ENCODE peak calls at places on chromosomes 2 and 18, in six cellular contexts. K, W, F, V, S and G are unnamed samples.

GRCh38 chr2:102098756-102099155 is 43.8 kb upstream of the IL1R1 start:
- DNase-seq in F (no peak), S (no peak), V (no peak), K (no peak), W (no peak), G (no peak)

GRCh38 chr2:11872247-11872947 is 126.0 kb downstream of the LPIN1 start:
- DNase-seq in K (peak), S (peak), V (no peak), F (no peak), W (no peak), G (no peak)

GRCh38 chr2:107303964-107304363 is 418.0 kb upstream of the ST6GAL2 start:
- DNase-seq in F (peak), W (no peak), K (peak), S (peak), V (no peak), G (no peak)

GRCh38 chr2:6863792-6864191 is 1.9 kb downstream of the CMPK2 start:
- DNase-seq in V (no peak), W (no peak), F (no peak), K (no peak), S (no peak), G (no peak)

GRCh38 chr2:26885651-26886329 is 37.9 kb downstream of the DPYSL5 start:
- DNase-seq in K (no peak), S (no peak), W (no peak), V (no peak), F (no peak), G (no peak)

GRCh38 chr2:75146903-75147332 is 52.4 kb downstream of the TACR1 start:
- DNase-seq in W (no peak), F (peak), V (no peak), S (peak), K (no peak), G (no peak)

GRCh38 chr2:172021955-172022354 is 22.2 kb downstream of the METAP1D start:
- DNase-seq in S (peak), K (peak), F (peak), W (no peak), V (no peak), G (no peak)

GRCh38 chr2:20421988-20422678 is 24.7 kb upstream of the RHOB start:
- DNase-seq in W (peak), S (peak), K (peak), F (peak), V (no peak), G (no peak)

GRCh38 chr2:72159611-72160010 is 11.9 kb upstream of the CYP26B1 start:
- DNase-seq in W (no peak), K (no peak), F (no peak), V (no peak), S (no peak), G (no peak)

GRCh38 chr2:27849558-27849957 is 40.6 kb downstream of the RBKS start:
- DNase-seq in F (peak), V (no peak), K (no peak), S (no peak), W (no peak), G (no peak)

GRCh38 chr18:934518-935123 is 29.9 kb downstream of the ADCYAP1 start:
- DNase-seq in W (no peak), F (no peak), V (no peak), K (no peak), S (no peak), G (no peak)

GRCh38 chr2:105671156-105671555 is 73.6 kb upstream of the NCK2 start:
- DNase-seq in V (no peak), W (no peak), F (peak), K (no peak), S (peak), G (no peak)

GRCh38 chr2:45637440-45637839 is 14.0 kb upstream of the PRKCE start:
- DNase-seq in S (no peak), V (no peak), K (peak), F (peak), W (no peak), G (no peak)

GRCh38 chr2:27621524-27621923 is 7.3 kb downstream of the CCDC121 start:
- DNase-seq in K (no peak), W (no peak), F (no peak), V (no peak), S (no peak), G (no peak)

GRCh38 chr2:173229086-173229485 is 125.6 kb upstream of the CDCA7 start:
- DNase-seq in W (no peak), S (no peak), V (no peak), F (peak), K (no peak), G (no peak)

GRCh38 chr2:96148410-96149217 is 3.4 kb upstream of the DUSP2 start:
- DNase-seq in F (peak), K (peak), W (peak), V (peak), S (peak), G (peak)

GRCh38 chr2:114821055-114821454 is 378.6 kb downstream of the DPP10 start:
- DNase-seq in F (no peak), W (no peak), V (no peak), K (no peak), S (no peak), G (no peak)

GRCh38 chr2:196967126-196967525 is 40.6 kb upstream of the PGAP1 start:
- DNase-seq in W (peak), K (peak), F (peak), V (no peak), S (peak), G (no peak)

GRCh38 chr18:58615150-58616132 is 13.4 kb downstream of the ALPK2 start:
- DNase-seq in V (no peak), W (no peak), S (no peak), F (no peak), K (no peak), G (peak)

GRCh38 chr2:109529532-109530449 is 84.0 kb downstream of the SEPTIN10 start:
- DNase-seq in F (no peak), S (peak), K (no peak), V (no peak), W (no peak), G (no peak)

GRCh38 chr2:211503198-211503597 is 946.8 kb downstream of the CPS1 start:
- DNase-seq in K (no peak), V (no peak), F (no peak), S (no peak), W (no peak), G (no peak)

GRCh38 chr2:211498551-211499205 is 942.3 kb downstream of the CPS1 start:
- DNase-seq in F (no peak), W (no peak), V (no peak), S (no peak), K (no peak), G (no peak)

GRCh38 chr2:211503856-211504255 is 947.5 kb downstream of the CPS1 start:
- DNase-seq in F (no peak), V (no peak), W (no peak), S (no peak), K (no peak), G (no peak)
- TF ChIP-seq CTCF in F (no peak), V (no peak), W (no peak), S (no peak), K (peak), G (peak)

DNA sequence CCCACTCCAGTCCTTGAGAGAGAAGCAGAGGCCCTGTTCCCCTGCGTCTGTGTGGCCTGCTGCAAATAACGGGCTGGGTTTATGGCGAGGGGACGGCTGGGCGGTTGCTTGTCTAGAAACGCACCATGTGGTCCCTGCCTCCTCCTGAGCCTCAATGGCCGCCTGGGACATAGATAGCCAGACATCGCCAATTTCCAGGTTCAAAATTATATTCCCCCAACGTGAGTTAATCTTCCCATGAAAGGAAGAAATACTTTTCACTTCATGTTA is 197.0 kb upstream of the COPS8 start:
- DNase-seq in F (no peak), W (no peak), S (no peak), K (no peak), V (no peak), G (no peak)
- TF ChIP-seq CTCF in F (no peak), W (no peak), S (no peak), K (no peak), V (no peak), G (no peak)

DNA sequence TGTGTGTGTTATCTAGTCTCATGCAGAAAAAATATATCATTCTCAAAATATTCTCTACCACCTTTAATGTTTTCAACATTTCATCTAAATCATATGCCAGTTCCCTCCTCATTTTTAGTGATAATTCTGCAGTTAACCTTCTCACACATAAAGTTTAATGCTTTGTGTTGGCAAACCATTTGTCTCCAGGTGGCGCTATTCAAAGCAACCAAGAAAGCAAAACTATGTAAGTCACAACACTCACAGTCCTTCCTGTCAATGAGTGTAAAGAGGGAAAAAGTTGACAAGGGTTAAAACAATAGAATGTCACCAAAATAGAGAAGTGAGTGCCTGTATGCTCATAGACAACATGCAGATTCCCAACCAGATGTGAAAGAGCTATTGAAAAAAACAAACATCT is 961.6 kb upstream of the LRRTM1 start:
- DNase-seq in W (no peak), K (no peak), F (no peak), S (peak), V (no peak), G (no peak)
- TF ChIP-seq CTCF in W (no peak), K (no peak), F (no peak), S (peak), V (no peak), G (no peak)

GRCh38 chr18:72544092-72544886 is at the start of gene CBLN2:
- DNase-seq in W (no peak), F (peak), V (peak), K (peak), S (peak), G (peak)
- TF ChIP-seq CTCF in W (peak), F (peak), V (peak), K (peak), S (peak), G (peak)

DNA sequence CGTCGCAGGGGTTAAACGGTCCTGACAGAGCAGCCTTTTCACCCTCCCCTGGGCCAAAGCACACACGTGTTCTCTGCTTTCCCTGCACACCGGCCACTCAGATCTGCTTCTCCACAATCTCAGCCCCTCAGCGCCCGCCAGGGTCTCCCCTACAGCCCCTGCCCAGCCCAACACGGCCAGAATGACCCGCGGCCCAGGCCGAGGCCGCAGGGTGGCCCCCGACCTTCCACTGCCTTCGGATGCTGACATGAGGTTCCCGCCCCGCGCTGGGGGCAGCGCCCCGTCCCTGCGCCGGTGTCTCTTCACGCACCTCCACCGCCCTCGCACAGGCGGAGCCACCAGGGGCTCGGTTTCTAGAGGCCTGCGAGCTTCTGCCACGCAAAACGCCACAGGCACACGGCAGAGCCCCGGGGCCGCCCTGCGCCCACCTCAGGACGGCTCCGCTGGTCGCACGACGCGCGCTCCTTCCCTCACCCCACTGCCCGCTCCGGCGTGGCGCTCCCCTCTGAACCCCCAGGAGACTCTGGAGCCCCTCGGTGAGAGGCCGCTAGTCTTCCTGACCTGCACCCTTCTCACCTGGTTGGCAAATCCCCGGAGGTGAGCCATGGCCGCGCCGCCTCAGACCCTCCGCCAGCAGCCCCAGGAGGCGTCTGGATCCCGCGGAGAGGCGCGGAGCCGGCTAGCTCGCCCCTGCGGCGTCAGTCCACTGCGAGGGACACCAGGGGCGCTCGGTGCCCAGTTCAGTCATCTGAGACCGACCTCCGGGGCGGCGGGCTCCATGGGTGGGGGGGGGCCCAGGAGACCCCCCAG is 749 bp downstream of the STK25 start:
- DNase-seq in F (peak), S (peak), W (no peak), K (no peak), V (peak), G (peak)
- TF ChIP-seq CTCF in F (peak), S (peak), W (no peak), K (peak), V (no peak), G (no peak)

DNA sequence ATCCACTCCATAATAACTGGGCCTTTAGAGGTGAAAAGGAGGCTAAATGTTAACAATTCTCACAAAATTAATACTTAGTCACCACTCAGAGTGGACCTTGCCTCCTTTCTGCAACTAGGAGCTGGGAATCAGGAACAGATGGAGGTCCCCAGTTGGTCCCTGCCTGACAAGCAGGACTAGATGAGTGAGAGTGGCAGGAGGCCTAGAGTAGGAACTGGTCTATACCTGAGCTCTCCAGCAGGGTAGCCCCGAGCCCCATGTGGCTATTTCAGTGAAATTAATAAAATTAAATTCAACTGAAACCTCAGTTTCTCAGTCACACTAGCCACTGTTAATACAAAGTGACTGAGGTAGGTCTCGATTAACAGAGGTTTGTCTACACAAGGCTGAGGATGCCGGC is 150.5 kb downstream of the MYO5B start:
- DNase-seq in V (no peak), W (no peak), F (no peak), S (no peak), K (no peak), G (no peak)
- TF ChIP-seq CTCF in V (no peak), W (no peak), F (no peak), S (no peak), K (peak), G (no peak)